ENCODE peak calls at places on chromosomes 7 and 10, in four cellular contexts. One of them, this sample, is unnamed.

GRCh38 chr10:17643339-17643754 is 604 bp upstream of the STAM start:
- DNase-seq in GM12878: no peak
- DNase-seq in K562: no peak
- DNase-seq in HepG2: peak
- DNase-seq in this sample: peak

GRCh38 chr10:34426041-34426440 is 389.1 kb downstream of the PARD3 start:
- DNase-seq in GM12878: no peak
- DNase-seq in K562: no peak
- DNase-seq in HepG2: no peak
- DNase-seq in this sample: no peak

GRCh38 chr10:49593998-49594397 is 16.1 kb upstream of the SLC18A3 start:
- DNase-seq in GM12878: no peak
- DNase-seq in K562: peak
- DNase-seq in HepG2: no peak
- DNase-seq in this sample: no peak

GRCh38 chr10:132366499-132366898 is 30.5 kb upstream of the PWWP2B start:
- DNase-seq in GM12878: no peak
- DNase-seq in K562: no peak
- DNase-seq in HepG2: no peak
- DNase-seq in this sample: no peak

GRCh38 chr7:148347981-148348380 is 242.6 kb upstream of the C7orf33 start:
- DNase-seq in GM12878: no peak
- DNase-seq in K562: no peak
- DNase-seq in HepG2: no peak
- DNase-seq in this sample: no peak

GRCh38 chr10:120183546-120183945 is 273.5 kb upstream of the PLPP4 start:
- DNase-seq in GM12878: no peak
- DNase-seq in K562: no peak
- DNase-seq in HepG2: no peak
- DNase-seq in this sample: no peak

GRCh38 chr10:132866601-132867381 is 75.6 kb downstream of the CFAP46 start:
- DNase-seq in GM12878: no peak
- DNase-seq in K562: no peak
- DNase-seq in HepG2: no peak
- DNase-seq in this sample: no peak

GRCh38 chr7:46754135-46754730 is 827.7 kb downstream of the TNS3 start:
- DNase-seq in GM12878: no peak
- DNase-seq in K562: no peak
- DNase-seq in HepG2: no peak
- DNase-seq in this sample: no peak

GRCh38 chr7:57404343-57404966 is 45.5 kb upstream of the ZNF716 start:
- DNase-seq in GM12878: no peak
- DNase-seq in K562: peak
- DNase-seq in HepG2: no peak
- DNase-seq in this sample: no peak

GRCh38 chr7:98616381-98617050 is 569 bp upstream of the NPTX2 start:
- DNase-seq in GM12878: no peak
- DNase-seq in K562: no peak
- DNase-seq in HepG2: no peak
- DNase-seq in this sample: no peak

GRCh38 chr10:132548106-132548823 is 10.7 kb downstream of the INPP5A start:
- DNase-seq in GM12878: no peak
- DNase-seq in K562: no peak
- DNase-seq in HepG2: no peak
- DNase-seq in this sample: no peak

GRCh38 chr7:157946398-157947060 is 609.7 kb downstream of the DNAJB6 start:
- DNase-seq in GM12878: no peak
- DNase-seq in K562: no peak
- DNase-seq in HepG2: no peak
- DNase-seq in this sample: no peak

GRCh38 chr10:87818505-87819273 is 663 bp upstream of the ATAD1 start:
- DNase-seq in GM12878: peak
- DNase-seq in K562: peak
- DNase-seq in HepG2: no peak
- DNase-seq in this sample: peak

GRCh38 chr10:129361676-129362376 is 105.2 kb upstream of the MGMT start:
- DNase-seq in GM12878: no peak
- DNase-seq in K562: no peak
- DNase-seq in HepG2: no peak
- DNase-seq in this sample: no peak

GRCh38 chr7:28731092-28731491 is 227.0 kb downstream of the TRIL start:
- DNase-seq in GM12878: no peak
- DNase-seq in K562: no peak
- DNase-seq in HepG2: no peak
- DNase-seq in this sample: no peak

GRCh38 chr7:149794665-149795064 is 21.3 kb upstream of the ZNF467 start:
- DNase-seq in GM12878: no peak
- DNase-seq in K562: no peak
- DNase-seq in HepG2: no peak
- DNase-seq in this sample: no peak

GRCh38 chr10:90919683-90920574 is 958 bp downstream of the ANKRD1 start:
- DNase-seq in GM12878: no peak
- DNase-seq in K562: no peak
- DNase-seq in HepG2: no peak
- DNase-seq in this sample: no peak

DNA sequence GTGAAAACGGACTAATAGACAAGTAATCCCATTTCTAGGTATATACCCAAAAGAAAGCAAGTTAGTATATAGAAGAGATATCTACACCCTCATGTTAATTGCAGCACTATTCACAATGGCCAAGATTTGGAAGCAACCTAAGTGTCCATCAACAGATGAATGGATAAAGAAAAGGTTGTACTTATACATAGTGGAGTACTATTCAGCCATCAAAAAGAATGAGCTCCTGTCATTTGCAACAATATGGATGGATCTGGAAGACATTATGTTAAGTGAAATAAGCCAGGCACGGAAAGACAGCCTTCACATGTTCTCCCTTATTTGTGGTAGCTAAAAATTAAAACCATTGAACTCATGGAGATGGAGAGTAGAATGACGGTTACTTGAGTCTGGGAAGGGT is 88.2 kb downstream of the TES start:
- DNase-seq in GM12878: no peak
- DNase-seq in K562: no peak
- DNase-seq in HepG2: no peak
- DNase-seq in this sample: no peak
- TF ChIP-seq MAX in GM12878: no peak
- TF ChIP-seq MAX in K562: no peak
- TF ChIP-seq MAX in HepG2: no peak
- TF ChIP-seq MAX in this sample: no peak

DNA sequence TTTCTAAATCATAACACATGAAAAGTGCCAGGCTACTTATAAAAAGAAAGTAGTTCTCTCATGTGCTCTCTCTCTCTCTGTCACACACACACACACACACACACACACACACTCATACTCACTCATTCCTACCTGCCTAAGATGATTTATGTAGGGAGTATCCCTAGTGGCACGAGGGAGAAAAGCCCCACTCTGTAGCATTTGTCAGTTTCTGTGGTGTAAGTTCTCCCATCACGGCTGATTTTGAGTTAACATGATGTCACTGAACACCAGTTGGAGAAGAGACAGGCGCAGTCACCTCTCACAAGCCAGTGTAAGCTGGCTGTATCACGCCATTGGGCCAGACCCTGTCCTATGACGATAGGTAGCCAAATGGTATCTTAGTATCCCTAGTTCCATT is 395.4 kb downstream of the SFMBT2 start:
- DNase-seq in GM12878: no peak
- DNase-seq in K562: peak
- DNase-seq in HepG2: no peak
- DNase-seq in this sample: peak
- TF ChIP-seq ESRRA in GM12878: no peak
- TF ChIP-seq ESRRA in K562: no peak
- TF ChIP-seq ESRRA in HepG2: no peak
- TF ChIP-seq ESRRA in this sample: no peak

DNA sequence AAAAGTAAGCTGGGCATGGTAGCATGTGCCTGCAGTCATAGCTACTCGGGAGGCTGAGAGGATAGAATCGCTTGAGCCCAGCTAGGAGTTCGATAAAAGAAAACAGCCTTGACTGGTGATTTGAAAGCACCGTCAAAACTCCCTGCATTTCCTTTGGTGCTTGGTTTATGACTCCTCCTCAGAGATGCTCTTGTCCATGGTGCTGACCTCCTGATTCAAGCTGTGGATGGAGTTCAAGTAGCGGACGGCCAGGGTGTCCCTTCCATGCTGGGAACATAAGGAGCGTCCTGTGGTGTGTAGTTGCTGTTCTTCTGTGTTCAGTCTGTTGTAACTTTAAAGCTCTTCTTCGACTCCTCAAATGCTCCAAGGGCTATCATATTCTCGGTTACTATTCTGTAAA is 382.5 kb upstream of the KIAA1217 start:
- DNase-seq in GM12878: no peak
- DNase-seq in K562: peak
- DNase-seq in HepG2: peak
- DNase-seq in this sample: no peak
- TF ChIP-seq REST in GM12878: peak
- TF ChIP-seq REST in K562: peak
- TF ChIP-seq REST in HepG2: peak
- TF ChIP-seq REST in this sample: peak

GRCh38 chr7:151628846-151629604 is 109.3 kb upstream of the RHEB start:
- DNase-seq in GM12878: no peak
- DNase-seq in K562: no peak
- DNase-seq in HepG2: no peak
- DNase-seq in this sample: no peak

GRCh38 chr7:151623766-151624165 is 104.1 kb upstream of the RHEB start:
- DNase-seq in GM12878: no peak
- DNase-seq in K562: no peak
- DNase-seq in HepG2: no peak
- DNase-seq in this sample: no peak

GRCh38 chr7:151624246-151624928 is 104.7 kb upstream of the RHEB start:
- DNase-seq in GM12878: no peak
- DNase-seq in K562: no peak
- DNase-seq in HepG2: no peak
- DNase-seq in this sample: no peak

GRCh38 chr7:151629873-151630272 is 110.2 kb upstream of the RHEB start:
- DNase-seq in GM12878: no peak
- DNase-seq in K562: no peak
- DNase-seq in HepG2: no peak
- DNase-seq in this sample: no peak

DNA sequence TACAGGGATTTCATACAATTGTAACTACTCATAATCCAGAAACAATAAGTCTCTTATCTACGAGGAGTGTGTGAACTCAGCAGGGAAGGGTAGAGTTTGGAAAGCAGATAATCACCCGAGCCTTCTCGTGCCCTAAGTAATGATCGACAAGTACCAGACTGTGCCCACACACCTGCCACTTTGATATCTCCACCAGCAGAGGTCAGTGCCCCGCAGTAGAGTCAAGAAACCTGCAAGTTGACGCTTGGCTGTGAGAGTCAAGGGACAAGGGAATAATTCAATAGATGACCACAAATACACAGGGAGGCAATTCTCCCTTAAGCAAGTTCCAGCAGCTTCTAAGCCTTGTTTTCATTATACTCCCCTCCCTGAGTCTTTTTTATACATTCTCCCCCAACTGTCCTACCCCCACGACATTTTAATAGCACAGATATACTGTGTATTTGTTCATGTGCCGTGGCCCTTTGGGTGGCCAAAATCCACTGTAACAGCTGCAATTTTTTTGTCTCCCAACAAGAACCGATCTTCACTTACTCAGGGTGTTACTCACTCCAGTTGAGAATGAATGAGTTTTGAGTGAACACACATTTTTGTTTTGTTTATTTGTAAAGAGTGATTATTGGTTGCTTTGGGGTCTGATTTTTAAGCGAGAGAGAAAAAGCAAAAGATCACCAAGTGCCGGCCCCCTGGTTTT is 106.9 kb upstream of the RHEB start:
- DNase-seq in GM12878: no peak
- DNase-seq in K562: peak
- DNase-seq in HepG2: peak
- DNase-seq in this sample: peak
- TF ChIP-seq MAX in GM12878: no peak
- TF ChIP-seq MAX in K562: no peak
- TF ChIP-seq MAX in HepG2: no peak
- TF ChIP-seq MAX in this sample: no peak

GRCh38 chr10:115844592-115844991 is 428.4 kb downstream of the GFRA1 start:
- DNase-seq in GM12878: no peak
- DNase-seq in K562: no peak
- DNase-seq in HepG2: no peak
- DNase-seq in this sample: no peak
- TF ChIP-seq ESRRA in GM12878: no peak
- TF ChIP-seq ESRRA in K562: no peak
- TF ChIP-seq ESRRA in HepG2: no peak
- TF ChIP-seq ESRRA in this sample: no peak

GRCh38 chr7:73872056-73872908 is 11.3 kb downstream of the TMEM270 start:
- DNase-seq in GM12878: no peak
- DNase-seq in K562: no peak
- DNase-seq in HepG2: no peak
- DNase-seq in this sample: no peak

GRCh38 chr7:73869011-73869785 is 8.2 kb downstream of the TMEM270 start:
- DNase-seq in GM12878: no peak
- DNase-seq in K562: no peak
- DNase-seq in HepG2: no peak
- DNase-seq in this sample: no peak

GRCh38 chr7:73876361-73876760 is 15.4 kb downstream of the TMEM270 start:
- DNase-seq in GM12878: no peak
- DNase-seq in K562: no peak
- DNase-seq in HepG2: no peak
- DNase-seq in this sample: no peak

GRCh38 chr7:73870041-73870492 is 9.1 kb downstream of the TMEM270 start:
- DNase-seq in GM12878: no peak
- DNase-seq in K562: no peak
- DNase-seq in HepG2: peak
- DNase-seq in this sample: no peak

GRCh38 chr7:73871163-73872011 is 10.4 kb downstream of the TMEM270 start:
- DNase-seq in GM12878: no peak
- DNase-seq in K562: peak
- DNase-seq in HepG2: no peak
- DNase-seq in this sample: no peak
- TF ChIP-seq REST in GM12878: no peak
- TF ChIP-seq REST in K562: no peak
- TF ChIP-seq REST in HepG2: no peak
- TF ChIP-seq REST in this sample: no peak

GRCh38 chr7:116588225-116588624 is 63.4 kb downstream of the CAV1 start:
- DNase-seq in GM12878: no peak
- DNase-seq in K562: no peak
- DNase-seq in HepG2: no peak
- DNase-seq in this sample: no peak
- TF ChIP-seq MAX in GM12878: no peak
- TF ChIP-seq MAX in K562: no peak
- TF ChIP-seq MAX in HepG2: no peak
- TF ChIP-seq MAX in this sample: no peak

GRCh38 chr10:8398771-8399170 is 344.3 kb downstream of the GATA3 start:
- DNase-seq in GM12878: no peak
- DNase-seq in K562: no peak
- DNase-seq in HepG2: no peak
- DNase-seq in this sample: no peak
- TF ChIP-seq ESRRA in GM12878: no peak
- TF ChIP-seq ESRRA in K562: no peak
- TF ChIP-seq ESRRA in HepG2: no peak
- TF ChIP-seq ESRRA in this sample: no peak

DNA sequence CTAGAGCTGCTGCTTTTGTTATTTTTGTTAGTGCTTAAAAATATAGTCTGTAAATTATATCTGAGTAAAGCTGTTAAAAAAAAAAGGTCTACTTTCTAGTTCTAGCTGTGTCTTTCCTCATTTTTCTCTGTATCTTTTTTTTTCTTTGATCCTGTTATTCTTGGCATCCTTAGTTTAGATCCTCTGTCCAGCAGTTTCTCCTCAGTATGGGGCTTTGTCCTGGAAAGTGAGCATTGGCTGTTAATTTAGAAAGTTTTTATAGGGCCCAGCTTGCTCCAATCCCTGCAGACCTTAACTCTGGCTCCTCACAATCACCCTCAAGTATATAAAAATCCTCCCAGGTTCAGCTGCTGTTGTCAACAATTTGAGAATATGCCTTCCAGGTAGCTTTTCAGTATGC is 23.5 kb downstream of the DDX50 start:
- DNase-seq in GM12878: no peak
- DNase-seq in K562: no peak
- DNase-seq in HepG2: no peak
- DNase-seq in this sample: no peak
- TF ChIP-seq REST in GM12878: no peak
- TF ChIP-seq REST in K562: no peak
- TF ChIP-seq REST in HepG2: no peak
- TF ChIP-seq REST in this sample: no peak